ENCODE peak calls at places on chromosomes 11 and 22, in six cellular contexts. Q is T-helper 17 cell; X is cardiac fibroblast; Y is activated CD4-positive, alpha-beta T cell treated with anti-CD3 and anti-CD28 coated beads for 36 hours; R is non-pigmented ciliary epithelial cell; O is mesendoderm. K is an unnamed sample.

GRCh38 chr22:32389685-32390084 is 22.4 kb downstream of the RTCB start:
- DNase-seq in Q (no peak), X (peak; percentile 18), Y (peak; percentile 53), R (no peak), O (peak; percentile 31), K (no peak)

GRCh38 chr11:127071606-127072005 is 71.0 kb upstream of the KIRREL3 start:
- DNase-seq in Q (no peak), X (no peak), Y (no peak), R (no peak), O (no peak), K (no peak)

GRCh38 chr22:47192651-47193437 is 430.4 kb downstream of the TBC1D22A start:
- DNase-seq in Q (peak; percentile 7), X (no peak), Y (peak; percentile 51), R (no peak), O (no peak), K (no peak)

GRCh38 chr11:65906602-65907001 is 6.4 kb upstream of the FOSL1 start:
- DNase-seq in Q (no peak), X (no peak), Y (no peak), R (no peak), O (no peak), K (no peak)

GRCh38 chr11:128200467-128200866 is 386.9 kb downstream of the ETS1 start:
- DNase-seq in Q (no peak), X (no peak), Y (no peak), R (no peak), O (no peak), K (no peak)

GRCh38 chr11:17607572-17608570 is 60.8 kb downstream of the OTOG start:
- DNase-seq in Q (no peak), X (no peak), Y (no peak), R (no peak), O (no peak), K (no peak)

GRCh38 chr11:74000307-74000630 is 8.6 kb downstream of the UCP3 start:
- DNase-seq in Q (no peak), X (no peak), Y (no peak), R (no peak), O (no peak), K (no peak)

GRCh38 chr11:67439321-67440228 is 2.1 kb upstream of the PTPRCAP start:
- DNase-seq in Q (no peak), X (peak; percentile 26), Y (peak; percentile 77), R (no peak), O (peak; percentile 62), K (no peak)

GRCh38 chr22:23790819-23791736 is 4.3 kb downstream of the SMARCB1 start:
- DNase-seq in Q (no peak), X (peak; percentile 76), Y (no peak), R (no peak), O (no peak), K (no peak)

GRCh38 chr11:94218372-94218771 is 86.0 kb upstream of the IZUMO1R start:
- DNase-seq in Q (no peak), X (no peak), Y (no peak), R (no peak), O (no peak), K (no peak)

GRCh38 chr11:63939351-63939920 is 634 bp downstream of the NAA40 start:
- DNase-seq in Q (no peak), X (peak; percentile 41), Y (peak; percentile 15), R (no peak), O (peak; percentile 47), K (no peak)

GRCh38 chr11:1122356-1123002 is 35.3 kb upstream of the MUC5AC start:
- DNase-seq in Q (no peak), X (no peak), Y (no peak), R (no peak), O (no peak), K (no peak)

GRCh38 chr11:74820763-74821162 is 72.1 kb downstream of the RNF169 start:
- DNase-seq in Q (no peak), X (peak; percentile 94), Y (no peak), R (peak; percentile 89), O (peak; percentile 40), K (peak; percentile 98)

GRCh38 chr22:50530280-50530856 is 556 bp upstream of the TYMP start:
- DNase-seq in Q (no peak), X (peak; percentile 90), Y (peak; percentile 71), R (no peak), O (no peak), K (no peak)

GRCh38 chr11:77074205-77074604 is 7.4 kb downstream of the CAPN5 start:
- DNase-seq in Q (no peak), X (no peak), Y (no peak), R (no peak), O (no peak), K (no peak)

GRCh38 chr11:44607987-44608386 is 42.5 kb downstream of the CD82 start:
- DNase-seq in Q (no peak), X (no peak), Y (no peak), R (no peak), O (no peak), K (no peak)

GRCh38 chr22:39471421-39472141 is 14.8 kb downstream of the MGAT3 start:
- DNase-seq in Q (no peak), X (peak; percentile 92), Y (peak; percentile 20), R (no peak), O (peak; percentile 80), K (no peak)

GRCh38 chr11:102798012-102798746 is at the start of gene MMP1:
- DNase-seq in Q (no peak), X (peak; percentile 20), Y (no peak), R (no peak), O (no peak), K (no peak)

GRCh38 chr11:100625041-100625440 is 62.0 kb upstream of the ARHGAP42 start:
- DNase-seq in Q (no peak), X (peak; percentile 8), Y (no peak), R (no peak), O (no peak), K (no peak)